ENCODE peak calls at places on chromosomes 7 and 10, in eight cellular contexts. One of them, this sample, is unnamed.

GRCh38 chr7:73811760-73812168 is 19.0 kb upstream of the CLDN4 start:
- DNase-seq in esophagus squamous epithelium: no peak
- DNase-seq in spleen: peak
- DNase-seq in IMR-90: peak
- DNase-seq in sigmoid colon: peak
- DNase-seq in uterus: peak
- DNase-seq in breast epithelium: peak
- DNase-seq in GM12892: peak
- DNase-seq in this sample: peak

GRCh38 chr7:85890244-85890811 is 703.5 kb upstream of the SEMA3D start:
- DNase-seq in spleen: no peak
- DNase-seq in sigmoid colon: no peak
- DNase-seq in IMR-90: peak
- DNase-seq in breast epithelium: no peak
- DNase-seq in esophagus squamous epithelium: no peak
- DNase-seq in GM12892: no peak
- DNase-seq in uterus: no peak
- DNase-seq in this sample: no peak

GRCh38 chr10:79260803-79261740 is 86.2 kb upstream of the PPIF start:
- DNase-seq in sigmoid colon: peak
- DNase-seq in spleen: no peak
- DNase-seq in breast epithelium: no peak
- DNase-seq in GM12892: no peak
- DNase-seq in IMR-90: peak
- DNase-seq in esophagus squamous epithelium: no peak
- DNase-seq in uterus: peak
- DNase-seq in this sample: no peak

GRCh38 chr7:129943352-129943751 is 9.4 kb downstream of the UBE2H start:
- DNase-seq in uterus: no peak
- DNase-seq in sigmoid colon: peak
- DNase-seq in breast epithelium: no peak
- DNase-seq in IMR-90: no peak
- DNase-seq in GM12892: no peak
- DNase-seq in spleen: no peak
- DNase-seq in esophagus squamous epithelium: no peak
- DNase-seq in this sample: no peak

GRCh38 chr7:41710838-41711237 is 7.9 kb upstream of the INHBA start:
- DNase-seq in IMR-90: no peak
- DNase-seq in GM12892: no peak
- DNase-seq in uterus: no peak
- DNase-seq in sigmoid colon: no peak
- DNase-seq in spleen: no peak
- DNase-seq in esophagus squamous epithelium: no peak
- DNase-seq in breast epithelium: no peak
- DNase-seq in this sample: no peak

GRCh38 chr7:11570922-11571550 is 261.0 kb downstream of the THSD7A start:
- DNase-seq in esophagus squamous epithelium: no peak
- DNase-seq in sigmoid colon: no peak
- DNase-seq in IMR-90: no peak
- DNase-seq in uterus: no peak
- DNase-seq in GM12892: no peak
- DNase-seq in spleen: no peak
- DNase-seq in breast epithelium: no peak
- DNase-seq in this sample: no peak

GRCh38 chr7:101390901-101391301 is 28.2 kb downstream of the COL26A1 start:
- DNase-seq in GM12892: peak
- DNase-seq in sigmoid colon: no peak
- DNase-seq in uterus: peak
- DNase-seq in IMR-90: no peak
- DNase-seq in esophagus squamous epithelium: no peak
- DNase-seq in spleen: peak
- DNase-seq in breast epithelium: no peak
- DNase-seq in this sample: peak

GRCh38 chr7:128188396-128189230 is 52.5 kb upstream of the LEP start:
- DNase-seq in breast epithelium: peak
- DNase-seq in IMR-90: no peak
- DNase-seq in spleen: peak
- DNase-seq in GM12892: no peak
- DNase-seq in sigmoid colon: peak
- DNase-seq in esophagus squamous epithelium: no peak
- DNase-seq in uterus: peak
- DNase-seq in this sample: no peak

GRCh38 chr7:114658188-114658587 is 243.6 kb downstream of the FOXP2 start:
- DNase-seq in IMR-90: no peak
- DNase-seq in GM12892: no peak
- DNase-seq in breast epithelium: no peak
- DNase-seq in esophagus squamous epithelium: no peak
- DNase-seq in uterus: no peak
- DNase-seq in spleen: no peak
- DNase-seq in sigmoid colon: no peak
- DNase-seq in this sample: no peak

DNA sequence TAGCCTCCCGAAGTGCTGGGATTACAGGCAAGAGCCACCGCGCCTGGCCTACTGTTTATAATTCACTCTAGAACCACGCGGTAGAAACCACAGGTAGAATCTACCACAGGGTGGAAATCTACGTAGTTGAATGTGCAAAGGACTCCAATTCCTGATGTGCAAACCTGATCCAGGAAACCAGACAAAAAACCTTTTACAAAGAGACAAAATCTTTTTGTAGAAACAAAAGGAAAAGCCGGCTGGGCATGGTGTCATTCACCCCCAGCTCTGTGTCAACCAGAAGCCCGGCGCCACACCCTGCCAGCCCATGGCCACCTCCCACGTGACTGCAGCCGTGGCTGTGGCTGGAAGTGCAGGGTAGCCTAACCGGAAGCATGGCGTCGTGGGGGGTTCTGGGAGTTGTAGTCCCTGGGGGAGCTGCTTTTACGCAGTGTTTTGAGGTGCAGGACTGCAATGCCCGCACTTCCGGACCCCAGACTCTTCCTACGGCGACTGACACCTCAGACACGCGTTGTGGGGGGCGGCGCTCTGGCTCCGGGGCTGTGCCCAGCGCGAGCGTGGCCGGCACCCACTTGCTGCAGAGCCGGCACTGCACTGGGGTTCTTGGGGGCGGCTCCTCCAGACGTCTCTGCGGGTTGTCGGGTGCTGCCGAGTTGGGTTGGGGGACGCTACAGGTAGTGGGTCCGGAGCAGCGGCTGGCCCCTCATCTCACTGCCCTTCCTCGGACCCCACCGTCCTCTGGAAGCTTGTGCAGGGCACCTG is 41.5 kb upstream of the RNF216 start:
- DNase-seq in esophagus squamous epithelium: peak
- DNase-seq in GM12892: peak
- DNase-seq in sigmoid colon: peak
- DNase-seq in breast epithelium: peak
- DNase-seq in uterus: peak
- DNase-seq in IMR-90: peak
- DNase-seq in spleen: peak
- DNase-seq in this sample: peak
- TF ChIP-seq POLR2A in esophagus squamous epithelium: peak
- TF ChIP-seq POLR2A in GM12892: peak
- TF ChIP-seq POLR2A in sigmoid colon: no peak
- TF ChIP-seq POLR2A in breast epithelium: no peak
- TF ChIP-seq POLR2A in uterus: peak
- TF ChIP-seq POLR2A in IMR-90: no peak
- TF ChIP-seq POLR2A in spleen: no peak
- TF ChIP-seq POLR2A in this sample: peak

GRCh38 chr10:84565881-84566280 is 237.5 kb downstream of the CCSER2 start:
- DNase-seq in GM12892: no peak
- DNase-seq in uterus: no peak
- DNase-seq in esophagus squamous epithelium: no peak
- DNase-seq in sigmoid colon: no peak
- DNase-seq in spleen: no peak
- DNase-seq in breast epithelium: no peak
- DNase-seq in IMR-90: no peak
- DNase-seq in this sample: no peak
- TF ChIP-seq POLR2A in GM12892: no peak
- TF ChIP-seq POLR2A in uterus: no peak
- TF ChIP-seq POLR2A in esophagus squamous epithelium: no peak
- TF ChIP-seq POLR2A in sigmoid colon: no peak
- TF ChIP-seq POLR2A in spleen: no peak
- TF ChIP-seq POLR2A in breast epithelium: no peak
- TF ChIP-seq POLR2A in IMR-90: no peak
- TF ChIP-seq POLR2A in this sample: no peak

GRCh38 chr7:45088821-45089313 is at the start of gene NACAD:
- DNase-seq in IMR-90: peak
- DNase-seq in esophagus squamous epithelium: no peak
- DNase-seq in sigmoid colon: peak
- DNase-seq in breast epithelium: no peak
- DNase-seq in spleen: peak
- DNase-seq in uterus: peak
- DNase-seq in GM12892: no peak
- DNase-seq in this sample: no peak
- TF ChIP-seq POLR2A in IMR-90: no peak
- TF ChIP-seq POLR2A in esophagus squamous epithelium: no peak
- TF ChIP-seq POLR2A in sigmoid colon: no peak
- TF ChIP-seq POLR2A in breast epithelium: no peak
- TF ChIP-seq POLR2A in spleen: no peak
- TF ChIP-seq POLR2A in uterus: no peak
- TF ChIP-seq POLR2A in GM12892: no peak
- TF ChIP-seq POLR2A in this sample: no peak

GRCh38 chr10:3782456-3783312 is 2.3 kb downstream of the KLF6 start:
- DNase-seq in uterus: peak
- DNase-seq in spleen: peak
- DNase-seq in IMR-90: peak
- DNase-seq in esophagus squamous epithelium: peak
- DNase-seq in GM12892: no peak
- DNase-seq in sigmoid colon: peak
- DNase-seq in breast epithelium: no peak
- DNase-seq in this sample: no peak
- TF ChIP-seq POLR2A in uterus: peak
- TF ChIP-seq POLR2A in spleen: no peak
- TF ChIP-seq POLR2A in IMR-90: peak
- TF ChIP-seq POLR2A in esophagus squamous epithelium: peak
- TF ChIP-seq POLR2A in GM12892: peak
- TF ChIP-seq POLR2A in sigmoid colon: peak
- TF ChIP-seq POLR2A in breast epithelium: no peak
- TF ChIP-seq POLR2A in this sample: peak

GRCh38 chr10:115278294-115278693 is 185.1 kb downstream of the ATRNL1 start:
- DNase-seq in uterus: no peak
- DNase-seq in IMR-90: no peak
- DNase-seq in breast epithelium: no peak
- DNase-seq in GM12892: no peak
- DNase-seq in esophagus squamous epithelium: no peak
- DNase-seq in spleen: no peak
- DNase-seq in sigmoid colon: no peak
- DNase-seq in this sample: no peak
- TF ChIP-seq POLR2A in uterus: no peak
- TF ChIP-seq POLR2A in IMR-90: no peak
- TF ChIP-seq POLR2A in breast epithelium: no peak
- TF ChIP-seq POLR2A in GM12892: no peak
- TF ChIP-seq POLR2A in esophagus squamous epithelium: no peak
- TF ChIP-seq POLR2A in spleen: no peak
- TF ChIP-seq POLR2A in sigmoid colon: no peak
- TF ChIP-seq POLR2A in this sample: no peak

DNA sequence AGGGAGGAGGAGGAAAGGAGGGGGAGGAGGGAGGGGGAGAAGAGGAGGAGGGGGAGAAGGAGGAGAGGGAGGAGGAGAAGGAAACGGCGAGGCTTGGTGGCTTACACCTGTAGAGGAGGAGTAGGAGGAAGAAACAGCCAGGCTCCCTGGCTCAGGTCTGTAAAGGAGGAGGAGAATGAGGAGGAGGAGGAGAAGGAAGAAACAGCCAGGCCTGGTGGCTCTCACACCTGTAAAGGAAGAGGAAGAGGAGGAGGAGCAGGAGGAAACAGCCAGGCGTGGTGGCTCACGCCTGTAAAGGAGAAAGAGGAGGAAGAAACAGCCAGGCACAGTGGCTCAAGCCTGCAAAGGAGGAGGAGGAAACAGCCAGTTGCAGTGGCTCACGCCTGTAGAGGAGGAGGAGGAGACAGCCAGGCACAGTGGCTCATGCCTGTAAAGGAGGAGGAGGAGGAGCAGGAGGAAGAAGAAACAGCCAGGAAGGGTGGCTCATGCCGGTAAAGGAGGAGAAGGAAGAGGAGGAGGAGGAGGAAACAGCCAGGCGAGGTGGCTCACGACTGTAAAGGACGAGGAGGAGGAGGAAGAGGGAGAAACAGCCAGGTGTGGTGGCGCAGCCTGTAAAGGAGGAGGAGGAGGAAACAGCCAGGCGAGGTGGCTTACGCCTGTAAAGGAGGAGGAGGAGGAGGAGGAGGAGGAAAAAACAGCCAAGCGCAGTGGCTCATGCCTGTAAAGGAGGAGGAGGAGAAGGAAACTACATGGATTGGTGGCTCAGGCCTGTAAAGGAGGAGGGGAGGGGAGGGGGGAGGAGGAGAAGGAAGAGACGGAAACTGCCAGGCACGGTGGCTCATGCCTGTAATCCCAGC is 14.9 kb upstream of the CRCP start:
- DNase-seq in spleen: peak
- DNase-seq in breast epithelium: peak
- DNase-seq in esophagus squamous epithelium: peak
- DNase-seq in sigmoid colon: peak
- DNase-seq in uterus: peak
- DNase-seq in GM12892: no peak
- DNase-seq in IMR-90: peak
- DNase-seq in this sample: peak
- TF ChIP-seq POLR2A in spleen: no peak
- TF ChIP-seq POLR2A in breast epithelium: no peak
- TF ChIP-seq POLR2A in esophagus squamous epithelium: peak
- TF ChIP-seq POLR2A in sigmoid colon: peak
- TF ChIP-seq POLR2A in uterus: peak
- TF ChIP-seq POLR2A in GM12892: no peak
- TF ChIP-seq POLR2A in IMR-90: no peak
- TF ChIP-seq POLR2A in this sample: peak

This sample was measured in right lobe of liver.